ENCODE peak calls at places on chromosomes 13 and 19, in ten cellular contexts. One of them, this sample, is unnamed.

GRCh38 chr13:49567501-49567900 is 17.9 kb downstream of the RCBTB1 start:
- DNase-seq in stimulated activated CD4-positive, alpha-beta T cell treated with anti-CD3 and anti-CD28 coated beads, Interleukin-4, amount 100 ng/mL, for 1 hour: no peak
- DNase-seq in stimulated activated CD8-positive, alpha-beta memory T cell treated with anti-CD3 and anti-CD28 coated beads, Interleukin-15, amount 100 ng/mL, for 4 hours: no peak
- DNase-seq in T1000: no peak
- DNase-seq in RCC 7860: no peak
- DNase-seq in activated CD8-positive, alpha-beta T cell treated with anti-CD3 and anti-CD28 coated beads for 36 hours: no peak
- DNase-seq in HT-29: no peak
- DNase-seq in CD4-positive, alpha-beta T cell: no peak
- DNase-seq in cerebellar nuclear complex: no peak
- DNase-seq in left cardiac atrium: no peak
- DNase-seq in this sample: no peak

GRCh38 chr13:103351035-103351828 is 285.0 kb upstream of the SLC10A2 start:
- DNase-seq in left cardiac atrium: peak
- DNase-seq in RCC 7860: peak
- DNase-seq in activated CD8-positive, alpha-beta T cell treated with anti-CD3 and anti-CD28 coated beads for 36 hours: no peak
- DNase-seq in stimulated activated CD4-positive, alpha-beta T cell treated with anti-CD3 and anti-CD28 coated beads, Interleukin-4, amount 100 ng/mL, for 1 hour: no peak
- DNase-seq in cerebellar nuclear complex: no peak
- DNase-seq in T1000: peak
- DNase-seq in CD4-positive, alpha-beta T cell: no peak
- DNase-seq in stimulated activated CD8-positive, alpha-beta memory T cell treated with anti-CD3 and anti-CD28 coated beads, Interleukin-15, amount 100 ng/mL, for 4 hours: no peak
- DNase-seq in HT-29: no peak
- DNase-seq in this sample: no peak

GRCh38 chr13:32267836-32268439 is 47.2 kb downstream of the ZAR1L start:
- DNase-seq in HT-29: peak
- DNase-seq in left cardiac atrium: no peak
- DNase-seq in stimulated activated CD4-positive, alpha-beta T cell treated with anti-CD3 and anti-CD28 coated beads, Interleukin-4, amount 100 ng/mL, for 1 hour: peak
- DNase-seq in cerebellar nuclear complex: no peak
- DNase-seq in RCC 7860: no peak
- DNase-seq in activated CD8-positive, alpha-beta T cell treated with anti-CD3 and anti-CD28 coated beads for 36 hours: peak
- DNase-seq in T1000: no peak
- DNase-seq in CD4-positive, alpha-beta T cell: peak
- DNase-seq in stimulated activated CD8-positive, alpha-beta memory T cell treated with anti-CD3 and anti-CD28 coated beads, Interleukin-15, amount 100 ng/mL, for 4 hours: no peak
- DNase-seq in this sample: peak

GRCh38 chr19:48918801-48919247 is 14.7 kb upstream of the DHDH start:
- DNase-seq in activated CD8-positive, alpha-beta T cell treated with anti-CD3 and anti-CD28 coated beads for 36 hours: peak
- DNase-seq in RCC 7860: no peak
- DNase-seq in left cardiac atrium: no peak
- DNase-seq in HT-29: peak
- DNase-seq in CD4-positive, alpha-beta T cell: no peak
- DNase-seq in stimulated activated CD4-positive, alpha-beta T cell treated with anti-CD3 and anti-CD28 coated beads, Interleukin-4, amount 100 ng/mL, for 1 hour: peak
- DNase-seq in stimulated activated CD8-positive, alpha-beta memory T cell treated with anti-CD3 and anti-CD28 coated beads, Interleukin-15, amount 100 ng/mL, for 4 hours: no peak
- DNase-seq in T1000: no peak
- DNase-seq in cerebellar nuclear complex: no peak
- DNase-seq in this sample: no peak

GRCh38 chr13:100533588-100534041 is 55.0 kb downstream of the GGACT start:
- DNase-seq in left cardiac atrium: no peak
- DNase-seq in stimulated activated CD4-positive, alpha-beta T cell treated with anti-CD3 and anti-CD28 coated beads, Interleukin-4, amount 100 ng/mL, for 1 hour: no peak
- DNase-seq in CD4-positive, alpha-beta T cell: no peak
- DNase-seq in activated CD8-positive, alpha-beta T cell treated with anti-CD3 and anti-CD28 coated beads for 36 hours: no peak
- DNase-seq in cerebellar nuclear complex: no peak
- DNase-seq in RCC 7860: no peak
- DNase-seq in stimulated activated CD8-positive, alpha-beta memory T cell treated with anti-CD3 and anti-CD28 coated beads, Interleukin-15, amount 100 ng/mL, for 4 hours: no peak
- DNase-seq in HT-29: no peak
- DNase-seq in T1000: no peak
- DNase-seq in this sample: no peak

GRCh38 chr13:50131998-50132936 is 117.0 kb downstream of the KCNRG start:
- DNase-seq in stimulated activated CD8-positive, alpha-beta memory T cell treated with anti-CD3 and anti-CD28 coated beads, Interleukin-15, amount 100 ng/mL, for 4 hours: no peak
- DNase-seq in stimulated activated CD4-positive, alpha-beta T cell treated with anti-CD3 and anti-CD28 coated beads, Interleukin-4, amount 100 ng/mL, for 1 hour: peak
- DNase-seq in activated CD8-positive, alpha-beta T cell treated with anti-CD3 and anti-CD28 coated beads for 36 hours: peak
- DNase-seq in left cardiac atrium: no peak
- DNase-seq in T1000: no peak
- DNase-seq in HT-29: no peak
- DNase-seq in cerebellar nuclear complex: no peak
- DNase-seq in RCC 7860: no peak
- DNase-seq in CD4-positive, alpha-beta T cell: no peak
- DNase-seq in this sample: no peak

GRCh38 chr13:27524981-27525975 is 74.9 kb upstream of the MTIF3 start:
- DNase-seq in activated CD8-positive, alpha-beta T cell treated with anti-CD3 and anti-CD28 coated beads for 36 hours: no peak
- DNase-seq in T1000: no peak
- DNase-seq in left cardiac atrium: no peak
- DNase-seq in HT-29: no peak
- DNase-seq in cerebellar nuclear complex: peak
- DNase-seq in stimulated activated CD4-positive, alpha-beta T cell treated with anti-CD3 and anti-CD28 coated beads, Interleukin-4, amount 100 ng/mL, for 1 hour: no peak
- DNase-seq in stimulated activated CD8-positive, alpha-beta memory T cell treated with anti-CD3 and anti-CD28 coated beads, Interleukin-15, amount 100 ng/mL, for 4 hours: no peak
- DNase-seq in RCC 7860: no peak
- DNase-seq in CD4-positive, alpha-beta T cell: no peak
- DNase-seq in this sample: no peak

GRCh38 chr13:70950664-70951063 is 842.4 kb upstream of the KLHL1 start:
- DNase-seq in stimulated activated CD8-positive, alpha-beta memory T cell treated with anti-CD3 and anti-CD28 coated beads, Interleukin-15, amount 100 ng/mL, for 4 hours: no peak
- DNase-seq in RCC 7860: no peak
- DNase-seq in activated CD8-positive, alpha-beta T cell treated with anti-CD3 and anti-CD28 coated beads for 36 hours: no peak
- DNase-seq in left cardiac atrium: no peak
- DNase-seq in T1000: no peak
- DNase-seq in cerebellar nuclear complex: no peak
- DNase-seq in stimulated activated CD4-positive, alpha-beta T cell treated with anti-CD3 and anti-CD28 coated beads, Interleukin-4, amount 100 ng/mL, for 1 hour: no peak
- DNase-seq in CD4-positive, alpha-beta T cell: no peak
- DNase-seq in HT-29: no peak
- DNase-seq in this sample: no peak

GRCh38 chr13:44011036-44011435 is 131.3 kb downstream of the LACC1 start:
- DNase-seq in CD4-positive, alpha-beta T cell: no peak
- DNase-seq in RCC 7860: peak
- DNase-seq in activated CD8-positive, alpha-beta T cell treated with anti-CD3 and anti-CD28 coated beads for 36 hours: no peak
- DNase-seq in stimulated activated CD8-positive, alpha-beta memory T cell treated with anti-CD3 and anti-CD28 coated beads, Interleukin-15, amount 100 ng/mL, for 4 hours: no peak
- DNase-seq in left cardiac atrium: no peak
- DNase-seq in stimulated activated CD4-positive, alpha-beta T cell treated with anti-CD3 and anti-CD28 coated beads, Interleukin-4, amount 100 ng/mL, for 1 hour: no peak
- DNase-seq in T1000: no peak
- DNase-seq in HT-29: no peak
- DNase-seq in cerebellar nuclear complex: no peak
- DNase-seq in this sample: no peak

GRCh38 chr19:1811472-1811894 is 593 bp downstream of the ATP8B3 start:
- DNase-seq in activated CD8-positive, alpha-beta T cell treated with anti-CD3 and anti-CD28 coated beads for 36 hours: peak
- DNase-seq in cerebellar nuclear complex: no peak
- DNase-seq in T1000: peak
- DNase-seq in HT-29: peak
- DNase-seq in CD4-positive, alpha-beta T cell: no peak
- DNase-seq in stimulated activated CD4-positive, alpha-beta T cell treated with anti-CD3 and anti-CD28 coated beads, Interleukin-4, amount 100 ng/mL, for 1 hour: peak
- DNase-seq in left cardiac atrium: peak
- DNase-seq in RCC 7860: peak
- DNase-seq in stimulated activated CD8-positive, alpha-beta memory T cell treated with anti-CD3 and anti-CD28 coated beads, Interleukin-15, amount 100 ng/mL, for 4 hours: peak
- DNase-seq in this sample: peak

This sample was measured in T follicular helper cell.